ENCODE peak calls at places on chromosomes 3 and 15, in six cellular contexts. N is cardiac fibroblast, W is astrocyte of the cerebellum, F is mesothelial cell of epicardium, P is AG04450, S is fibroblast of pulmonary artery. B is an unnamed sample.

GRCh38 chr3:16663852-16664712 is 58.9 kb upstream of the DAZL start:
- DNase-seq in N (no peak), W (no peak), F (no peak), P (no peak), S (no peak), B (no peak)

GRCh38 chr3:101010316-101010715 is 17.1 kb upstream of the ABI3BP start:
- DNase-seq in N (peak), W (no peak), F (no peak), P (no peak), S (peak), B (no peak)

GRCh38 chr15:96323250-96324162 is 7.0 kb upstream of the NR2F2 start:
- DNase-seq in N (peak), W (no peak), F (no peak), P (no peak), S (no peak), B (no peak)

GRCh38 chr3:71928215-71928614 is 143.3 kb upstream of the PROK2 start:
- DNase-seq in N (no peak), W (no peak), F (no peak), P (no peak), S (no peak), B (no peak)

GRCh38 chr3:129305592-129306091 is 27.0 kb downstream of the HMCES start:
- DNase-seq in N (peak), W (peak), F (peak), P (no peak), S (peak), B (peak)

GRCh38 chr3:89762360-89762759 is 654.9 kb downstream of the EPHA3 start:
- DNase-seq in N (no peak), W (no peak), F (no peak), P (no peak), S (no peak), B (no peak)

GRCh38 chr15:71133734-71134464 is 18.6 kb downstream of the THSD4 start:
- DNase-seq in N (no peak), W (no peak), F (no peak), P (no peak), S (no peak), B (peak)

GRCh38 chr3:112799946-112800345 is 46.7 kb downstream of the CD200R1L start:
- DNase-seq in N (peak), W (no peak), F (no peak), P (no peak), S (no peak), B (no peak)

GRCh38 chr3:59385547-59385946 is 335.7 kb upstream of the CFAP20DC start:
- DNase-seq in N (no peak), W (no peak), F (no peak), P (no peak), S (no peak), B (no peak)

GRCh38 chr3:127979473-127979872 is 64.4 kb downstream of the KBTBD12 start:
- DNase-seq in N (no peak), W (no peak), F (no peak), P (no peak), S (no peak), B (no peak)

GRCh38 chr15:80526556-80527340 is 122.6 kb downstream of the ARNT2 start:
- DNase-seq in N (peak), W (peak), F (no peak), P (no peak), S (peak), B (no peak)

GRCh38 chr15:56199038-56199437 is 44.6 kb downstream of the RFX7 start:
- DNase-seq in N (no peak), W (no peak), F (no peak), P (no peak), S (no peak), B (no peak)

GRCh38 chr3:58188173-58188564 is 22.6 kb downstream of the DNASE1L3 start:
- DNase-seq in N (no peak), W (no peak), F (no peak), P (no peak), S (no peak), B (no peak)

GRCh38 chr3:124664804-124665203 is 65.4 kb upstream of the UMPS start:
- DNase-seq in N (no peak), W (no peak), F (no peak), P (no peak), S (no peak), B (no peak)

GRCh38 chr15:86300371-86301106 is 220.9 kb downstream of the AGBL1 start:
- DNase-seq in N (no peak), W (no peak), F (no peak), P (no peak), S (no peak), B (no peak)

GRCh38 chr15:89171136-89172072 is 50.0 kb downstream of the RLBP1 start:
- DNase-seq in N (peak), W (no peak), F (no peak), P (no peak), S (peak), B (no peak)

GRCh38 chr15:71596672-71597071 is 213.7 kb upstream of the NR2E3 start:
- DNase-seq in N (no peak), W (peak), F (no peak), P (no peak), S (peak), B (peak)

GRCh38 chr3:110900583-110900982 is 171.0 kb upstream of the NECTIN3 start:
- DNase-seq in N (peak), W (no peak), F (no peak), P (no peak), S (peak), B (no peak)

DNA sequence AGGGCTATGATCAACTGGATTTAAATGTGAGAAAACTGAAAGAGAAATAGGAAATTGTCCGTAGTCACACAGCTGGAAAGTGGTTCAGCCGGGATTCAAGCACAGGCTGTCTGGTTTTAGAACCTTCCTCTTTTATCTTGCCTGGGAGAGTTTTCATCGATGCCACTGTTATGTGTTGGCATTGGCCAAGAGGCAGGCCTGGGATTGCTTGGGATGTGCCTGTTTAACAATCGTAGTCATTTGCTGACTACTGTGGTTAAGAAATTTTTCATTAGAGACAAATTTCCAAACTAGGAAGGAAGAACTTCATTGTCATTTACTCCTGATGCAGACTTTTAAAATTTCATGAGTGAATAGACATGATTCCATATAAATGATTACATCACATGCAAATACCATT is 4.3 kb downstream of the MCTP2 start:
- DNase-seq in N (no peak), W (no peak), F (no peak), P (no peak), S (no peak), B (no peak)
- TF ChIP-seq CTCF in N (no peak), W (no peak), F (no peak), P (no peak), S (no peak), B (no peak)

DNA sequence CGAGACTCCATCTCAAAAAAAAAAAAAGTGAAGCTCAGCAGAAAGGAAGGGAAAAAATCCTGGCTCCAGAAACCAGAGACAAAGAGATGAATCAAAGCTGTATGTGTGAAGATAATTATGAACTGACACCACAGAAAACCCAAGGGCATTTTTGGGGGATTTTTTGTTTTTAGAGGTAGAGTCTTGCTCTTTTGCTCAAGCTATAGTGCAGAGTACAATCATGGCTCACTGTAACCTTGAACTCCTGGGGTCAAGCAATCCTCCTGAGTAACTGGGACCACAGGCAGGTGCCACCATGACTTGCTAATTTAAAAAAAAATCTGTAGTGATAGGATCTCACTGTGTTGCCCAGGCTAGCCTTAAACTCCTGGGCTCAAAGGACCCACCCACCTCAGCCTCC is 22.8 kb downstream of the HCLS1 start:
- DNase-seq in N (no peak), W (no peak), F (no peak), P (no peak), S (no peak), B (no peak)
- TF ChIP-seq CTCF in N (no peak), W (no peak), F (no peak), P (no peak), S (no peak), B (no peak)

GRCh38 chr15:100849021-100849831 is 30.4 kb upstream of the ALDH1A3 start:
- DNase-seq in N (peak), W (no peak), F (no peak), P (no peak), S (peak), B (peak)
- TF ChIP-seq CTCF in N (peak), W (no peak), F (no peak), P (no peak), S (no peak), B (peak)

DNA sequence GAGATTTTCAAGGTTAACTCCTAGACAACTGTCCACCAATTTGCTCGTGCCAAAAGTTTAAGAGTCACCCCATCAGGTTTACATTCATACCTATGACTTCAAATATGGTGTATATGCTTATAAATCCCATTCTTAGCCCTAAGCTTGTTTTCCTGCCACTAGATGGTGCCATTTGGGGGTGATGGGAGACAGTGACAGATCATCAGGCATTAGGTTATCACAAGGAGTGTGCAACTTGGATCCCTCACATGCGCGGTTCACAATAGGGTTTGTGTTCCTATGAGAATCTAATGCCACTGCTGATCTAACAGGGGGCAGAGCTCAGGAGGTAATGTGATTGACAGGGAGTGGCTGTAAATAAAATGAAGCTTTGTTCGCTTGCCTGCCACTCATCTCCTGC is 182.7 kb downstream of the CNTN6 start:
- DNase-seq in N (peak), W (no peak), F (no peak), P (no peak), S (no peak), B (no peak)
- TF ChIP-seq CTCF in N (no peak), W (peak), F (no peak), P (no peak), S (peak), B (peak)

DNA sequence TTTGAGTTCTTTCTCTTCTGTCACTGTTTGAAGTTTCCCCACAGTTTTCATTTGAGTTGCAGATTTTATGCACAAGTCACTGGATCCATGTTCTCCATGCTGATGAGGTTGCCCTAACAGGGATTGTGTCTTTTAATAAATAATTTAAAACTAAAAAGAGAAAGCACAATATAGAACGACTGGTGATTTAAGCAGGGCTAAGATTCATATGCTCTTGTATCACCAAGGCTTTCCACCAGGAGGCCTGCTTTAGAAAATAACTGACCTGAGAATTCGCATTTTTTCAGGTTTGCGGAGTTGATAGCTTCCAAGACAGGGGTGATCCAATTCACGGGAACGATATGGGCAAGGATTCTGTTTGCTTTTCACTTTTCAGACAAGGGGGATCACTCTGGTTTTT is 252.0 kb upstream of the VEPH1 start:
- DNase-seq in N (peak), W (no peak), F (no peak), P (no peak), S (peak), B (no peak)
- TF ChIP-seq CTCF in N (peak), W (no peak), F (peak), P (peak), S (peak), B (no peak)

GRCh38 chr3:4974154-4974553 is 5.1 kb upstream of the BHLHE40 start:
- DNase-seq in N (no peak), W (no peak), F (no peak), P (no peak), S (no peak), B (no peak)

GRCh38 chr3:4977001-4977888 is 2.0 kb upstream of the BHLHE40 start:
- DNase-seq in N (peak), W (no peak), F (no peak), P (no peak), S (peak), B (peak)

GRCh38 chr3:4978259-4978965 is 825 bp upstream of the BHLHE40 start:
- DNase-seq in N (peak), W (peak), F (peak), P (peak), S (peak), B (peak)

GRCh38 chr3:4977889-4978258 is 1.4 kb upstream of the BHLHE40 start:
- DNase-seq in N (no peak), W (no peak), F (no peak), P (no peak), S (no peak), B (no peak)

GRCh38 chr3:4976109-4976508 is 3.1 kb upstream of the BHLHE40 start:
- DNase-seq in N (peak), W (no peak), F (no peak), P (no peak), S (peak), B (peak)
- TF ChIP-seq CTCF in N (peak), W (peak), F (no peak), P (peak), S (peak), B (no peak)

GRCh38 chr3:60835796-60836195 is 415.5 kb downstream of the FHIT start:
- DNase-seq in N (no peak), W (no peak), F (no peak), P (no peak), S (no peak), B (no peak)

GRCh38 chr3:60839242-60839641 is 412.0 kb downstream of the FHIT start:
- DNase-seq in N (no peak), W (no peak), F (no peak), P (no peak), S (no peak), B (no peak)

DNA sequence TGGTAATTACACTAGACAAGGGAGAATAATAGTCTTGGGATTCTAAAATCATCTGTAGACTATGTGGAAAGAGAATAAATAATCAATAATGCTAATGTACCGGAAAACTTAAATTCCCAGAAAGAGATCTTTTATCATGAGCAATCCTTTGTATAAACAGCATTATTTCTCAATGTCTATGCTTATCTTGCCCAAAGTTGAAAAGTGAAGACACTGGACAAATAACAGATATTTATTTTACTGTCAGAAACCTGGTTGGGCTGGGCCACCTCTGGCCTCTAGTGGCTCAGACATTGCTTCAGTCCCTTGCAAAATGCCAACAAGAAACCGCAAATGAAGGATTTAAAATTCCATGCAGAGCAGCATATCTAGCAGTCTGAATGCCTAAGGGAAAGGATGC is 409.9 kb downstream of the FHIT start:
- DNase-seq in N (peak), W (peak), F (no peak), P (no peak), S (peak), B (no peak)
- TF ChIP-seq CTCF in N (no peak), W (no peak), F (no peak), P (no peak), S (no peak), B (no peak)

GRCh38 chr15:82680200-82681102 is 29.2 kb downstream of the AP3B2 start:
- DNase-seq in N (no peak), W (no peak), F (peak), P (no peak), S (no peak), B (no peak)
- TF ChIP-seq CTCF in N (no peak), W (no peak), F (no peak), P (no peak), S (no peak), B (no peak)

GRCh38 chr3:107518050-107518449 is 4.7 kb upstream of the BBX start:
- DNase-seq in N (no peak), W (no peak), F (no peak), P (no peak), S (no peak), B (no peak)

GRCh38 chr3:107512108-107512507 is 10.7 kb upstream of the BBX start:
- DNase-seq in N (peak), W (no peak), F (no peak), P (no peak), S (no peak), B (no peak)

GRCh38 chr3:107516475-107516874 is 6.3 kb upstream of the BBX start:
- DNase-seq in N (no peak), W (no peak), F (no peak), P (no peak), S (no peak), B (no peak)

DNA sequence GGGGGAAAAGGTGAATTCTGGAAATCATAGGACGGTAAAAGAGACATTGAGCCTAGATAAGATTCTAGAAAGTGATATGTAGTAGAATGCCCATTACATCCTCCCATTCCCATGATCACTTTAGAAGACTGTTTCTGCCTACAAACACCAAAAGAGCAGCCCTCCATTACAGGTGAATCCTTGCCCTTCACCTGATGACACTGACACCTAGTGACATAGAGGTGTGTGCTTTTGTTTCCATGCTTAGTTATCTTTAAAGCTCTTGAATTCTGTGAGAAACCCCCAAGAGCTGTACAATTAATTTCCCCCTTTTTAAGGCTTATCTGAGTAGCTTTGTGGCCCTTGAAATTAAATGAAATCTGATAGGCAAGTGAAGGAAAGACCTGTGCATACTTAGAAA is 8.3 kb upstream of the BBX start:
- DNase-seq in N (no peak), W (no peak), F (no peak), P (no peak), S (no peak), B (no peak)
- TF ChIP-seq CTCF in N (no peak), W (no peak), F (no peak), P (no peak), S (no peak), B (no peak)

GRCh38 chr3:48565591-48566400 is 2.2 kb upstream of the UCN2 start:
- DNase-seq in N (peak), W (peak), F (no peak), P (no peak), S (peak), B (no peak)
- TF ChIP-seq CTCF in N (no peak), W (no peak), F (no peak), P (no peak), S (no peak), B (no peak)

B was measured in right atrium auricular region.